ENCODE peak calls at places on chromosomes 6 and 20, in seven cellular contexts. M is stimulated activated CD4-positive, alpha-beta T cell treated with anti-CD3 and anti-CD28 coated beads, Interleukin-2, amount 100 ng/mL, for 4 hours; Z is HFFc6; A is H7; R is NCI-H510A treated with DMSO at 0.1 percent for 48 hours; D is T-helper 2 cell; T is SW 1271. W is an unnamed sample.
A peak's percentile ranks its signal among the peaks of the same experiment; 100 is the strongest.

GRCh38 chr20:5806457-5807263 is 56.5 kb downstream of the SHLD1 start:
- DNase-seq in M (no peak), Z (no peak), A (peak; percentile 49), R (no peak), D (no peak), T (no peak), W (no peak)

GRCh38 chr20:15144911-15145310 is 807.5 kb upstream of the FLRT3 start:
- DNase-seq in M (no peak), Z (no peak), A (no peak), R (no peak), D (no peak), T (no peak), W (no peak)

GRCh38 chr6:91660893-91661292 is 1074.0 kb upstream of the MAP3K7 start:
- DNase-seq in M (no peak), Z (no peak), A (no peak), R (no peak), D (no peak), T (no peak), W (no peak)

GRCh38 chr6:45681860-45682488 is 304.2 kb upstream of the SUPT3H start:
- DNase-seq in M (no peak), Z (peak; percentile 47), A (no peak), R (no peak), D (no peak), T (no peak), W (peak; percentile 99)

GRCh38 chr20:3740600-3741301 is 8.3 kb downstream of the HSPA12B start:
- DNase-seq in M (no peak), Z (no peak), A (no peak), R (no peak), D (no peak), T (no peak), W (no peak)

GRCh38 chr6:165640767-165641166 is 22.3 kb downstream of the PDE10A start:
- DNase-seq in M (no peak), Z (no peak), A (no peak), R (no peak), D (no peak), T (no peak), W (no peak)

GRCh38 chr6:106512048-106512957 is 117.0 kb downstream of the RTN4IP1 start:
- DNase-seq in M (peak; percentile 59), Z (no peak), A (peak; percentile 76), R (no peak), D (peak; percentile 56), T (no peak), W (peak; percentile 81)

GRCh38 chr20:652611-653109 is 340 bp downstream of the SRXN1 start:
- DNase-seq in M (no peak), Z (peak; percentile 23), A (no peak), R (no peak), D (no peak), T (no peak), W (peak; percentile 52)

GRCh38 chr20:32945710-32946221 is 58.5 kb downstream of the SUN5 start:
- DNase-seq in M (no peak), Z (peak; percentile 27), A (peak; percentile 65), R (peak; percentile 3), D (no peak), T (no peak), W (peak; percentile 38)

GRCh38 chr6:17417817-17418216 is 24.4 kb downstream of the CAP2 start:
- DNase-seq in M (no peak), Z (peak; percentile 91), A (peak; percentile 61), R (no peak), D (no peak), T (peak; percentile 20), W (peak; percentile 99)

W was measured in M059J.